ENCODE peak calls at places on chromosomes 1 and 21, in five cellular contexts. F, L, K, G and T are unnamed samples.

GRCh38 chr1:16172964-16173446 is 17.1 kb upstream of the EPHA2 start:
- DNase-seq in F (peak), L (no peak), K (no peak), G (no peak), T (no peak)

GRCh38 chr1:113941245-113941559 is 12.1 kb downstream of the HIPK1 start:
- DNase-seq in F (no peak), L (no peak), K (no peak), G (no peak), T (no peak)

GRCh38 chr1:228151170-228151513 is 1.4 kb downstream of the GJC2 start:
- DNase-seq in F (no peak), L (no peak), K (no peak), G (no peak), T (no peak)

GRCh38 chr21:45542667-45543370 is 579 bp upstream of the SLC19A1 start:
- DNase-seq in F (no peak), L (no peak), K (no peak), G (peak), T (no peak)

GRCh38 chr21:36973986-36974850 is 7.7 kb upstream of the HLCS start:
- DNase-seq in F (no peak), L (no peak), K (no peak), G (no peak), T (no peak)

GRCh38 chr1:23123528-23123927 is 45.1 kb downstream of the LUZP1 start:
- DNase-seq in F (no peak), L (no peak), K (no peak), G (no peak), T (no peak)

GRCh38 chr1:165854101-165854845 is 26.9 kb downstream of the UCK2 start:
- DNase-seq in F (peak), L (peak), K (no peak), G (no peak), T (no peak)

GRCh38 chr1:39675220-39675619 is 3.3 kb upstream of the NT5C1A start:
- DNase-seq in F (no peak), L (no peak), K (no peak), G (no peak), T (no peak)

GRCh38 chr1:86860424-86860823 is 53.5 kb downstream of the SELENOF start:
- DNase-seq in F (no peak), L (no peak), K (no peak), G (no peak), T (no peak)

GRCh38 chr1:232574867-232575523 is 54.9 kb downstream of the SIPA1L2 start:
- DNase-seq in F (no peak), L (no peak), K (no peak), G (no peak), T (no peak)

GRCh38 chr1:206809504-206810084 is 37.3 kb upstream of the IL10 start:
- DNase-seq in F (peak), L (peak), K (no peak), G (no peak), T (peak)

GRCh38 chr1:2927995-2928732 is 93.1 kb upstream of the ACTRT2 start:
- DNase-seq in F (no peak), L (no peak), K (no peak), G (no peak), T (no peak)

GRCh38 chr1:207579436-207579799 is 65.5 kb upstream of the CR1L start:
- DNase-seq in F (peak), L (peak), K (peak), G (no peak), T (no peak)

GRCh38 chr1:203268901-203269653 is 36.2 kb upstream of the BTG2 start:
- DNase-seq in F (peak), L (peak), K (peak), G (no peak), T (no peak)

GRCh38 chr1:32028746-32029145 is 15.1 kb downstream of the KHDRBS1 start:
- DNase-seq in F (no peak), L (no peak), K (no peak), G (no peak), T (no peak)

GRCh38 chr1:33161061-33161681 is 20.7 kb downstream of the TRIM62 start:
- DNase-seq in F (no peak), L (no peak), K (no peak), G (no peak), T (no peak)

GRCh38 chr21:35528109-35529042 is 479.3 kb upstream of the RUNX1 start:
- DNase-seq in F (peak), L (no peak), K (peak), G (no peak), T (peak)

GRCh38 chr21:29647353-29647781 is 292.4 kb downstream of the GRIK1 start:
- DNase-seq in F (no peak), L (no peak), K (no peak), G (no peak), T (no peak)

GRCh38 chr21:39852726-39853510 is 14.3 kb upstream of the PCP4 start:
- DNase-seq in F (no peak), L (no peak), K (no peak), G (no peak), T (no peak)

GRCh38 chr1:206001476-206001888 is 1.7 kb downstream of the RAB7B start:
- DNase-seq in F (peak), L (peak), K (no peak), G (peak), T (no peak)

GRCh38 chr1:228471154-228471761 is 15.9 kb upstream of the RNF187 start:
- DNase-seq in F (no peak), L (no peak), K (no peak), G (no peak), T (no peak)

GRCh38 chr1:1833916-1834325 is 55.7 kb upstream of the NADK start:
- DNase-seq in F (no peak), L (no peak), K (peak), G (no peak), T (no peak)

GRCh38 chr21:44401386-44402160 is 48.2 kb downstream of the TRPM2 start:
- DNase-seq in F (no peak), L (no peak), K (no peak), G (no peak), T (no peak)

GRCh38 chr1:119542492-119542946 is 35.5 kb downstream of the HSD3B1 start:
- DNase-seq in F (no peak), L (no peak), K (no peak), G (no peak), T (no peak)

GRCh38 chr1:41456847-41457540 is 27.5 kb downstream of the EDN2 start:
- DNase-seq in F (no peak), L (no peak), K (no peak), G (no peak), T (no peak)

GRCh38 chr1:173148538-173148937 is 58.6 kb downstream of the TNFSF4 start:
- DNase-seq in F (no peak), L (no peak), K (no peak), G (no peak), T (no peak)

GRCh38 chr1:207259391-207259790 is 62.1 kb upstream of the CD55 start:
- DNase-seq in F (no peak), L (no peak), K (no peak), G (no peak), T (no peak)

GRCh38 chr1:207993477-207994445 is 82.8 kb upstream of the CD34 start:
- DNase-seq in F (peak), L (no peak), K (no peak), G (no peak), T (no peak)

GRCh38 chr1:43350976-43351375 is 7.8 kb upstream of the CDC20 start:
- DNase-seq in F (no peak), L (no peak), K (no peak), G (no peak), T (no peak)

GRCh38 chr1:67307251-67308060 is at the start of gene IL12RB2:
- DNase-seq in F (no peak), L (no peak), K (peak), G (peak), T (peak)

GRCh38 chr1:41466146-41466545 is 18.3 kb downstream of the EDN2 start:
- DNase-seq in F (no peak), L (no peak), K (no peak), G (no peak), T (no peak)

GRCh38 chr1:180603223-180603849 is 28.5 kb upstream of the XPR1 start:
- DNase-seq in F (no peak), L (no peak), K (no peak), G (no peak), T (no peak)

GRCh38 chr1:89273324-89273778 is 691 bp upstream of the GBP5 start:
- DNase-seq in F (no peak), L (no peak), K (no peak), G (no peak), T (peak)

GRCh38 chr1:12095822-12096263 is 32.7 kb downstream of the TNFRSF8 start:
- DNase-seq in F (no peak), L (no peak), K (no peak), G (no peak), T (no peak)

GRCh38 chr1:171295821-171296220 is 18.2 kb upstream of the FMO4 start:
- DNase-seq in F (no peak), L (no peak), K (no peak), G (no peak), T (no peak)

GRCh38 chr1:45407888-45408287 is 67.6 kb upstream of the MUTYH start:
- DNase-seq in F (no peak), L (no peak), K (no peak), G (no peak), T (no peak)